ENCODE peak calls at places on chromosomes 12 and 14, in eight cellular contexts. One of them, this sample, is unnamed. For H3K27me3, the result is how much of the 10 kb centered on the place peaks cover.

GRCh38 chr14:34733245-34733644 is 18.9 kb upstream of the CFL2 start:
- DNase-seq in astrocyte: peak
- DNase-seq in Peyer's patch: no peak
- DNase-seq in transverse colon: no peak
- DNase-seq in endodermal cell: no peak
- DNase-seq in CD4-positive, CD25-positive, alpha-beta regulatory T cell: no peak
- DNase-seq in effector memory CD4-positive, alpha-beta T cell: no peak
- DNase-seq in GM23338: no peak
- DNase-seq in this sample: no peak

GRCh38 chr12:54015210-54015931 is 6.6 kb downstream of the HOXC8 start:
- DNase-seq in astrocyte: no peak
- DNase-seq in Peyer's patch: no peak
- DNase-seq in transverse colon: no peak
- DNase-seq in endodermal cell: no peak
- DNase-seq in CD4-positive, CD25-positive, alpha-beta regulatory T cell: no peak
- DNase-seq in effector memory CD4-positive, alpha-beta T cell: no peak
- DNase-seq in GM23338: no peak
- DNase-seq in this sample: no peak

GRCh38 chr14:69260979-69261605 is 1.1 kb downstream of the GALNT16 start:
- DNase-seq in astrocyte: no peak
- DNase-seq in Peyer's patch: no peak
- DNase-seq in transverse colon: peak
- DNase-seq in endodermal cell: peak
- DNase-seq in CD4-positive, CD25-positive, alpha-beta regulatory T cell: no peak
- DNase-seq in effector memory CD4-positive, alpha-beta T cell: no peak
- DNase-seq in GM23338: peak
- DNase-seq in this sample: peak

GRCh38 chr14:63205281-63205575 is 985 bp downstream of the RHOJ start:
- DNase-seq in astrocyte: no peak
- DNase-seq in Peyer's patch: no peak
- DNase-seq in transverse colon: no peak
- DNase-seq in endodermal cell: no peak
- DNase-seq in CD4-positive, CD25-positive, alpha-beta regulatory T cell: no peak
- DNase-seq in effector memory CD4-positive, alpha-beta T cell: no peak
- DNase-seq in GM23338: no peak
- DNase-seq in this sample: no peak

GRCh38 chr12:41972196-41972994 is 172.3 kb downstream of the GXYLT1 start:
- DNase-seq in astrocyte: no peak
- DNase-seq in Peyer's patch: no peak
- DNase-seq in transverse colon: no peak
- DNase-seq in endodermal cell: no peak
- DNase-seq in CD4-positive, CD25-positive, alpha-beta regulatory T cell: no peak
- DNase-seq in effector memory CD4-positive, alpha-beta T cell: no peak
- DNase-seq in GM23338: no peak
- DNase-seq in this sample: no peak

GRCh38 chr14:79661762-79662161 is 549.5 kb downstream of the DIO2 start:
- DNase-seq in astrocyte: peak
- DNase-seq in Peyer's patch: no peak
- DNase-seq in transverse colon: no peak
- DNase-seq in endodermal cell: no peak
- DNase-seq in CD4-positive, CD25-positive, alpha-beta regulatory T cell: no peak
- DNase-seq in effector memory CD4-positive, alpha-beta T cell: no peak
- DNase-seq in GM23338: no peak
- DNase-seq in this sample: no peak

GRCh38 chr12:78726854-78727253 is 137.7 kb upstream of the SYT1 start:
- DNase-seq in astrocyte: no peak
- DNase-seq in Peyer's patch: no peak
- DNase-seq in transverse colon: no peak
- DNase-seq in endodermal cell: no peak
- DNase-seq in CD4-positive, CD25-positive, alpha-beta regulatory T cell: no peak
- DNase-seq in effector memory CD4-positive, alpha-beta T cell: no peak
- DNase-seq in GM23338: no peak
- DNase-seq in this sample: no peak

GRCh38 chr12:119749666-119750065 is 81.7 kb downstream of the PRKAB1 start:
- DNase-seq in astrocyte: peak
- DNase-seq in Peyer's patch: no peak
- DNase-seq in transverse colon: no peak
- DNase-seq in endodermal cell: no peak
- DNase-seq in CD4-positive, CD25-positive, alpha-beta regulatory T cell: no peak
- DNase-seq in effector memory CD4-positive, alpha-beta T cell: no peak
- DNase-seq in GM23338: no peak
- DNase-seq in this sample: no peak

DNA sequence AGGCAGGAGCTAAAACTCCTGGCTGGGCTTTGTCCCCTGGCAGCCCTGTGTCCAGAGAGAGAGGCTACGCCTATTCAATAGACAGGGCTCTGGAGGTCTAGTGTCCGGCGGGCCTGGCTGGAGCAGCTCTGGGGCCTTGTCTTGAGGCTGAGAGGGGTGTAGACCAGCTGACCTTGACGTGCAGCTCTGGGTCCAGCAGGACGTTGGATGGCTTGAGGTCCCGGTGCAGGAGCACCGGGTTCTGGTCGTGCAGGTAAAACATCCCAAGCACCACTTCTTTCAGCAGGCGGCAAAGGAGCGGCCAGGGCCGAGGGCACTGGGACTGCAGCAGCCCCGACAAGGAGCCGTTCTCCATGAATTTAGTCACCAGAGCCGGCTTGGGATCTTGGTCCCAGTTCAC is 948 bp downstream of the RIPK3 start:
- DNase-seq in astrocyte: no peak
- DNase-seq in Peyer's patch: no peak
- DNase-seq in transverse colon: no peak
- DNase-seq in endodermal cell: no peak
- DNase-seq in CD4-positive, CD25-positive, alpha-beta regulatory T cell: no peak
- DNase-seq in effector memory CD4-positive, alpha-beta T cell: no peak
- DNase-seq in GM23338: no peak
- DNase-seq in this sample: no peak
- H3K4me3 ChIP-seq in astrocyte: no peak
- H3K4me3 ChIP-seq in Peyer's patch: peak
- H3K4me3 ChIP-seq in transverse colon: peak
- H3K4me3 ChIP-seq in endodermal cell: no peak
- H3K4me3 ChIP-seq in CD4-positive, CD25-positive, alpha-beta regulatory T cell: peak
- H3K4me3 ChIP-seq in effector memory CD4-positive, alpha-beta T cell: peak
- H3K4me3 ChIP-seq in GM23338: peak
- H3K4me3 ChIP-seq in this sample: peak

DNA sequence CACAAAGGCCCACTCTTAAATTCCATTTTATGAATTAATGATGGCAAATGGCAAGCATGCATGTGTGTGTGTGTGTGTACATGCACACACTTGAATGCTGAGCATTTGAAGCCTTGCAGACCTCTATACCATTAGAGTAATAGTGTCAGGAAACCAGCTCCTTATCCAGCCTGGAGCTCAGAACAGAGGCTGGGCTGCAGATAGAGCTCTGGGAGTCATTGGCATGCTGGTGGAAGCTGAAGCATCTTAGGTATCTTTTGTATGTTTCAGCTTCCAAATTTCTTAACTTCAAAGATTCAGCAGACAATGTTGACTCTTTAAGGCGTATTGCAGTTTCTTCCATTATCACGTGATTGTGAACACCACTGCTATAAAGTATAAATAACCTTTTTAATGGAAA is 192.9 kb upstream of the ARHGAP5 start:
- DNase-seq in astrocyte: no peak
- DNase-seq in Peyer's patch: no peak
- DNase-seq in transverse colon: no peak
- DNase-seq in endodermal cell: no peak
- DNase-seq in CD4-positive, CD25-positive, alpha-beta regulatory T cell: no peak
- DNase-seq in effector memory CD4-positive, alpha-beta T cell: no peak
- DNase-seq in GM23338: no peak
- DNase-seq in this sample: no peak
- H3K27me3 ChIP-seq in astrocyte: under half
- H3K27me3 ChIP-seq in Peyer's patch: under half
- H3K27me3 ChIP-seq in transverse colon: under half
- H3K27me3 ChIP-seq in endodermal cell: under half
- H3K27me3 ChIP-seq in CD4-positive, CD25-positive, alpha-beta regulatory T cell: under half
- H3K27me3 ChIP-seq in effector memory CD4-positive, alpha-beta T cell: under half
- H3K27me3 ChIP-seq in GM23338: under half
- H3K27me3 ChIP-seq in this sample: under half

GRCh38 chr14:41743140-41743539 is 136.5 kb downstream of the LRFN5 start:
- DNase-seq in astrocyte: no peak
- DNase-seq in Peyer's patch: no peak
- DNase-seq in transverse colon: no peak
- DNase-seq in endodermal cell: no peak
- DNase-seq in CD4-positive, CD25-positive, alpha-beta regulatory T cell: no peak
- DNase-seq in effector memory CD4-positive, alpha-beta T cell: no peak
- DNase-seq in GM23338: no peak
- DNase-seq in this sample: no peak
- H3K4me3 ChIP-seq in astrocyte: no peak
- H3K4me3 ChIP-seq in Peyer's patch: no peak
- H3K4me3 ChIP-seq in transverse colon: no peak
- H3K4me3 ChIP-seq in endodermal cell: no peak
- H3K4me3 ChIP-seq in CD4-positive, CD25-positive, alpha-beta regulatory T cell: no peak
- H3K4me3 ChIP-seq in effector memory CD4-positive, alpha-beta T cell: no peak
- H3K4me3 ChIP-seq in GM23338: no peak
- H3K4me3 ChIP-seq in this sample: no peak

GRCh38 chr12:113102811-113103210 is 32.8 kb downstream of the RASAL1 start:
- DNase-seq in astrocyte: no peak
- DNase-seq in Peyer's patch: no peak
- DNase-seq in transverse colon: no peak
- DNase-seq in endodermal cell: no peak
- DNase-seq in CD4-positive, CD25-positive, alpha-beta regulatory T cell: no peak
- DNase-seq in effector memory CD4-positive, alpha-beta T cell: no peak
- DNase-seq in GM23338: no peak
- DNase-seq in this sample: no peak
- H3K27me3 ChIP-seq in astrocyte: under half
- H3K27me3 ChIP-seq in Peyer's patch: under half
- H3K27me3 ChIP-seq in transverse colon: under half
- H3K27me3 ChIP-seq in endodermal cell: under half
- H3K27me3 ChIP-seq in CD4-positive, CD25-positive, alpha-beta regulatory T cell: under half
- H3K27me3 ChIP-seq in effector memory CD4-positive, alpha-beta T cell: under half
- H3K27me3 ChIP-seq in GM23338: under half
- H3K27me3 ChIP-seq in this sample: under half

GRCh38 chr12:48107252-48107613 is 1.4 kb upstream of the SENP1 start:
- DNase-seq in astrocyte: no peak
- DNase-seq in Peyer's patch: no peak
- DNase-seq in transverse colon: no peak
- DNase-seq in endodermal cell: no peak
- DNase-seq in CD4-positive, CD25-positive, alpha-beta regulatory T cell: no peak
- DNase-seq in effector memory CD4-positive, alpha-beta T cell: no peak
- DNase-seq in GM23338: no peak
- DNase-seq in this sample: no peak

GRCh38 chr12:48105321-48105866 is 485 bp downstream of the SENP1 start:
- DNase-seq in astrocyte: peak
- DNase-seq in Peyer's patch: no peak
- DNase-seq in transverse colon: no peak
- DNase-seq in endodermal cell: no peak
- DNase-seq in CD4-positive, CD25-positive, alpha-beta regulatory T cell: peak
- DNase-seq in effector memory CD4-positive, alpha-beta T cell: peak
- DNase-seq in GM23338: peak
- DNase-seq in this sample: no peak

GRCh38 chr12:48106574-48107251 is 834 bp upstream of the SENP1 start:
- DNase-seq in astrocyte: no peak
- DNase-seq in Peyer's patch: no peak
- DNase-seq in transverse colon: no peak
- DNase-seq in endodermal cell: no peak
- DNase-seq in CD4-positive, CD25-positive, alpha-beta regulatory T cell: no peak
- DNase-seq in effector memory CD4-positive, alpha-beta T cell: no peak
- DNase-seq in GM23338: no peak
- DNase-seq in this sample: no peak

GRCh38 chr12:48105867-48106563 is at the start of gene SENP1:
- DNase-seq in astrocyte: peak
- DNase-seq in Peyer's patch: peak
- DNase-seq in transverse colon: peak
- DNase-seq in endodermal cell: peak
- DNase-seq in CD4-positive, CD25-positive, alpha-beta regulatory T cell: peak
- DNase-seq in effector memory CD4-positive, alpha-beta T cell: peak
- DNase-seq in GM23338: peak
- DNase-seq in this sample: peak

GRCh38 chr12:48104531-48104930 is 1.3 kb downstream of the SENP1 start:
- DNase-seq in astrocyte: no peak
- DNase-seq in Peyer's patch: no peak
- DNase-seq in transverse colon: no peak
- DNase-seq in endodermal cell: no peak
- DNase-seq in CD4-positive, CD25-positive, alpha-beta regulatory T cell: no peak
- DNase-seq in effector memory CD4-positive, alpha-beta T cell: no peak
- DNase-seq in GM23338: peak
- DNase-seq in this sample: no peak
- H3K4me3 ChIP-seq in astrocyte: peak
- H3K4me3 ChIP-seq in Peyer's patch: peak
- H3K4me3 ChIP-seq in transverse colon: no peak
- H3K4me3 ChIP-seq in endodermal cell: peak
- H3K4me3 ChIP-seq in CD4-positive, CD25-positive, alpha-beta regulatory T cell: peak
- H3K4me3 ChIP-seq in effector memory CD4-positive, alpha-beta T cell: peak
- H3K4me3 ChIP-seq in GM23338: peak
- H3K4me3 ChIP-seq in this sample: peak

GRCh38 chr12:79939728-79940306 is 4.9 kb upstream of the PPP1R12A start:
- DNase-seq in astrocyte: no peak
- DNase-seq in Peyer's patch: no peak
- DNase-seq in transverse colon: no peak
- DNase-seq in endodermal cell: no peak
- DNase-seq in CD4-positive, CD25-positive, alpha-beta regulatory T cell: no peak
- DNase-seq in effector memory CD4-positive, alpha-beta T cell: no peak
- DNase-seq in GM23338: no peak
- DNase-seq in this sample: no peak

GRCh38 chr12:79945455-79945854 is 10.6 kb upstream of the PPP1R12A start:
- DNase-seq in astrocyte: no peak
- DNase-seq in Peyer's patch: no peak
- DNase-seq in transverse colon: no peak
- DNase-seq in endodermal cell: no peak
- DNase-seq in CD4-positive, CD25-positive, alpha-beta regulatory T cell: no peak
- DNase-seq in effector memory CD4-positive, alpha-beta T cell: no peak
- DNase-seq in GM23338: no peak
- DNase-seq in this sample: no peak

GRCh38 chr12:79938843-79939242 is 3.9 kb upstream of the PPP1R12A start:
- DNase-seq in astrocyte: no peak
- DNase-seq in Peyer's patch: no peak
- DNase-seq in transverse colon: no peak
- DNase-seq in endodermal cell: no peak
- DNase-seq in CD4-positive, CD25-positive, alpha-beta regulatory T cell: no peak
- DNase-seq in effector memory CD4-positive, alpha-beta T cell: no peak
- DNase-seq in GM23338: no peak
- DNase-seq in this sample: no peak

GRCh38 chr12:79949098-79949497 is 14.2 kb upstream of the PPP1R12A start:
- DNase-seq in astrocyte: no peak
- DNase-seq in Peyer's patch: no peak
- DNase-seq in transverse colon: no peak
- DNase-seq in endodermal cell: no peak
- DNase-seq in CD4-positive, CD25-positive, alpha-beta regulatory T cell: no peak
- DNase-seq in effector memory CD4-positive, alpha-beta T cell: no peak
- DNase-seq in GM23338: no peak
- DNase-seq in this sample: no peak

GRCh38 chr12:79944565-79944964 is 9.7 kb upstream of the PPP1R12A start:
- DNase-seq in astrocyte: no peak
- DNase-seq in Peyer's patch: no peak
- DNase-seq in transverse colon: no peak
- DNase-seq in endodermal cell: no peak
- DNase-seq in CD4-positive, CD25-positive, alpha-beta regulatory T cell: no peak
- DNase-seq in effector memory CD4-positive, alpha-beta T cell: no peak
- DNase-seq in GM23338: no peak
- DNase-seq in this sample: no peak
- H3K27me3 ChIP-seq in astrocyte: under half
- H3K27me3 ChIP-seq in Peyer's patch: under half
- H3K27me3 ChIP-seq in transverse colon: under half
- H3K27me3 ChIP-seq in endodermal cell: under half
- H3K27me3 ChIP-seq in CD4-positive, CD25-positive, alpha-beta regulatory T cell: under half
- H3K27me3 ChIP-seq in effector memory CD4-positive, alpha-beta T cell: under half
- H3K27me3 ChIP-seq in GM23338: under half
- H3K27me3 ChIP-seq in this sample: under half